ENCODE peak calls at places on chromosomes 4 and X, in eight cellular contexts. G is PC-3, Q is HFF-Myc, P is AG04450, S is heart left ventricle, H is WERI-Rb-1, C is BJ, T is cardiac muscle cell. Z is an unnamed sample.

GRCh38 chrX:35699642-35700041 is 98.5 kb upstream of the MAGEB16 start:
- DNase-seq in H (no peak), C (no peak), G (no peak), P (no peak), T (no peak), S (no peak), Q (no peak), Z (no peak)

GRCh38 chrX:105845661-105846060 is 23.3 kb downstream of the NRK start:
- DNase-seq in P (no peak), H (no peak), S (no peak), G (peak; percentile 8), T (no peak), C (no peak), Q (no peak), Z (no peak)

GRCh38 chr4:47075241-47075640 is 43.9 kb downstream of the GABRB1 start:
- DNase-seq in G (peak; percentile 51), C (no peak), Q (no peak), S (no peak), P (no peak), H (no peak), T (peak; percentile 8), Z (no peak)

GRCh38 chr4:1793940-1794808 is 1.1 kb downstream of the FGFR3 start:
- DNase-seq in S (no peak), G (no peak), C (no peak), H (no peak), P (no peak), Q (no peak), T (no peak), Z (no peak)

GRCh38 chr4:4859010-4859798 is at the start of gene MSX1:
- DNase-seq in T (peak; percentile 87), C (no peak), S (peak; percentile 89), P (peak; percentile 18), Q (no peak), H (peak; percentile 92), G (peak; percentile 75), Z (no peak)

GRCh38 chrX:13702390-13702789 is 13.5 kb downstream of the RAB9A start:
- DNase-seq in Q (no peak), C (no peak), G (no peak), P (no peak), T (no peak), S (no peak), H (no peak), Z (no peak)

GRCh38 chr4:137032242-137032641 is 500.1 kb downstream of the PCDH18 start:
- DNase-seq in S (no peak), Q (no peak), G (no peak), T (peak; percentile 3), H (no peak), P (no peak), C (no peak), Z (no peak)

GRCh38 chr4:42627887-42628646 is 28.8 kb downstream of the ATP8A1 start:
- DNase-seq in Q (no peak), G (no peak), H (no peak), T (peak; percentile 17), C (no peak), P (no peak), S (peak; percentile 87), Z (no peak)

GRCh38 chr4:117225441-117225840 is 140.1 kb upstream of the TRAM1L1 start:
- DNase-seq in P (no peak), S (no peak), G (no peak), Q (no peak), H (no peak), C (no peak), T (no peak), Z (no peak)

GRCh38 chr4:177480796-177481195 is 38.6 kb upstream of the AGA start:
- DNase-seq in Q (no peak), S (no peak), P (peak; percentile 56), G (no peak), H (no peak), T (peak; percentile 58), C (no peak), Z (no peak)

GRCh38 chr4:37066149-37066548 is 178.4 kb upstream of the NWD2 start:
- DNase-seq in S (no peak), T (no peak), C (no peak), G (peak; percentile 34), P (no peak), Q (no peak), H (no peak), Z (no peak)

DNA sequence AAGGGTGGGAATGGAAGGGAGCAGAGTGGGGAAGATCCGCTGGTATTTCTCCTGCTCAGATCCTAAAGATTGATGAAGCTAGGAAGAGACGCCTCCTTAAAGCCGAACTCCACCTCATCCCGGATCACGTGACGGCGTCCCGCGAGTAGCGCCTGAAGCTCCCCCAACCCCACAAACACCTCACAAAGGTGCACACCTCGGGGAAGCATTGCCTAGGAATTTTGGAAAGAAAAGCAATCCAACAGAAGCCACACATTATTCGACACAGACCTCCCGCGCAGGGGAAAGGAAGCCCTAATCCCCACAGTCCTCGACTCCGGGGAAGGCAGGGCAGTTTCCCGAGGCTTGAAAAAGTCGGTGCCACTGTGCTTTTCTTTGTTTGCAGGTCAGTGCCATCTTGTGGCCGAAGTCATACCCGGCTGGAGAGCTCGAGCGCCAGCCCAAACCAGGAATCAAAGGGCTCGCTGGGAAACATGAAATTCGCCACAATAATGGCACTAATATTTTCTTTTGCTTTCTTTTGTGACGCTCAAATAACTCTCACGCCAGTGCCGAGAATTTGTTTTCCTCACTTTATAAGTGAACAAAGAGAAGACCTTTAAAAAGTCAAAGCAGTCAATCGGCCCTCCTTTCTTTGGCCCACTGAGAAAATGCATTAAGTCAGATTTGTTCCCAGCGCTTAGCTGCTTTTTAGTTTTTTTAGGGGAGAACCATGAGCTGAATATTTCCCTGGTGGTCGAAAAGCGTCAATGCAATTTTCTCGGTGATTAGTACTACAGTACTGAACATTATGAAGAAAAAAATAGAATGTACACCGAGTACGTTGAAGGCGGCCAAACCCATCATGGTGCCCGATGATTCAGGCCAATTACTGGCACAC is at the start of gene NPY1R:
- DNase-seq in Q (peak; percentile 29), P (peak; percentile 36), T (peak; percentile 87), S (peak; percentile 62), G (peak; percentile 70), C (peak; percentile 9), H (peak; percentile 93), Z (peak; percentile 73)
- TF ChIP-seq CTCF in Q (peak; percentile 72), P (peak; percentile 79), T (peak; percentile 87), S (peak; percentile 68), G (peak; percentile 76), C (peak; percentile 84), H (peak; percentile 86), Z (peak; percentile 83)

DNA sequence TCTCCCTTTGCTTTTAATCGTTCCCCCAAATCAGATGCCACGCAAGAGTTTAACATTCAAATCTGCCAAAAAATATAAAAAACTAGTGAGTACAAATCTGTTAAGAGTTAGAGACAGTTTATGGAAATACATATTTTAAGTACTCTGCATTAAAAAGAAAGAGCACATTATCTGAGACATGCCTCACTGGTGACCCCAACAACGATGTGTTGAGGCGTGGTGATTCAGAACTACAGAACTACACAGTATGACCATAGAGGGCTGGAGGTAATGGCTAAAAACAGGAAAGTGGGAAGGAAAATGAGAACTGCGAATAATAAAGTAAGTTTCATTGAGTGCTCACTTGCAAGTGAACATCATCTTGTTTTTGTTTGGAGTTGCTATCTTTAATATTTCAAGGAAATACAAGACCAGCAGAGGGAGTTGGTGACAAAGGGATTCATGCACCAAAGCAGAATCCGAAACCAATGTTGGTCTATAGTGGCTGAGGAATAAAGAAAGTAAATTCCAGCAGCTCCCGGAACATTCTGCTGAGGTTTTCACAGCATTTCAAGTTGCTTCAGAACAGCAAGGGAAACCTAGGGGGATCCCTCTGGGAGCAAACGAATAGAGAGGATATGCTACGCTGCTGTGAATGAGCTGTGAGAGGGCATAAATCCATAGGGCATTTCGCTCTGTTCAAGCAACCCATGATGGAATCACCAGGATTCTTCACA is 92.2 kb downstream of the DCHS2 start:
- DNase-seq in G (peak; percentile 61), T (peak; percentile 23), Q (no peak), S (no peak), C (no peak), H (no peak), P (no peak), Z (no peak)
- TF ChIP-seq CTCF in G (peak; percentile 59), T (peak; percentile 22), Q (no peak), S (peak; percentile 46), C (peak; percentile 50), H (no peak), P (peak; percentile 24), Z (peak; percentile 52)

DNA sequence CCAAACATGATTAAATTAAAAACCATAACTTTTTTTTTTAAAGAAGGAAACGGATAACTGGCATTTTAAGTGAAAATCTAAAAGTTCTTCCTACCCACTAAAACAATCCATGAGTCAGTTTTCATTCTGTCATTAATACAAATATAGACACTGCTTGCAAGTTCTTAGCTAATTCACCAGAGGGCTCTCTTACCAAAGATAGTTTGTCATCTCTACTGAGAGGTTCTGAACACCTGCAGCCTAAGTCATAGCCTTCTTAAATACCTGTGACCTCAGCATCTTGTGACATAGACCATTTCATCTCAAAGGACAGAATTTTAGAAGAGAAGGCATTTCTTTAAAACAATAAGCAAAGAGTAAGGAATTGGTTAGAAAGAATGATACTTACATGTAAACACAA is 65.3 kb upstream of the FAM120C start:
- DNase-seq in G (peak; percentile 61), P (peak; percentile 1), C (no peak), H (no peak), S (no peak), Q (no peak), T (peak; percentile 38), Z (no peak)
- TF ChIP-seq CTCF in G (peak; percentile 65), P (peak; percentile 38), C (peak; percentile 32), H (peak; percentile 3), S (peak; percentile 43), Q (no peak), T (peak; percentile 35), Z (peak; percentile 37)

GRCh38 chrX:155662297-155662696 is 49.5 kb upstream of the TMLHE start:
- DNase-seq in H (no peak), S (no peak), G (peak; percentile 1), Q (no peak), P (no peak), C (no peak), T (peak; percentile 0), Z (no peak)
- TF ChIP-seq CTCF in H (peak; percentile 76), S (no peak), G (peak; percentile 40), Q (peak; percentile 23), P (peak; percentile 30), C (peak; percentile 15), T (no peak), Z (peak; percentile 22)